ENCODE peak calls at places on chromosomes 16 and 17, in five cellular contexts. One of them, this sample, is unnamed.

GRCh38 chr17:81250286-81251090 is 11.4 kb downstream of the NDUFAF8 start:
- DNase-seq in kidney tubule cell: no peak
- DNase-seq in EL: no peak
- DNase-seq in fibroblast of pulmonary artery: no peak
- DNase-seq in H7: no peak
- DNase-seq in this sample: no peak

GRCh38 chr17:28053044-28053670 is 10.7 kb downstream of the NLK start:
- DNase-seq in fibroblast of pulmonary artery: no peak
- DNase-seq in EL: no peak
- DNase-seq in H7: no peak
- DNase-seq in kidney tubule cell: peak
- DNase-seq in this sample: no peak

GRCh38 chr16:53545433-53545832 is 42.4 kb upstream of the AKTIP start:
- DNase-seq in H7: no peak
- DNase-seq in fibroblast of pulmonary artery: no peak
- DNase-seq in kidney tubule cell: no peak
- DNase-seq in EL: no peak
- DNase-seq in this sample: no peak

GRCh38 chr16:17359778-17360177 is 111.0 kb downstream of the XYLT1 start:
- DNase-seq in kidney tubule cell: peak
- DNase-seq in EL: peak
- DNase-seq in fibroblast of pulmonary artery: no peak
- DNase-seq in H7: no peak
- DNase-seq in this sample: peak

GRCh38 chr17:37828313-37829124 is 83.7 kb upstream of the HNF1B start:
- DNase-seq in EL: peak
- DNase-seq in H7: no peak
- DNase-seq in kidney tubule cell: peak
- DNase-seq in fibroblast of pulmonary artery: peak
- DNase-seq in this sample: peak

GRCh38 chr16:50683689-50684374 is 2.7 kb upstream of the SNX20 start:
- DNase-seq in fibroblast of pulmonary artery: no peak
- DNase-seq in H7: no peak
- DNase-seq in EL: no peak
- DNase-seq in kidney tubule cell: no peak
- DNase-seq in this sample: no peak

GRCh38 chr17:34299918-34300600 is 14.5 kb downstream of the CCL11 start:
- DNase-seq in EL: peak
- DNase-seq in H7: no peak
- DNase-seq in fibroblast of pulmonary artery: peak
- DNase-seq in kidney tubule cell: peak
- DNase-seq in this sample: peak

GRCh38 chr16:85227262-85227923 is 115.1 kb upstream of the CIBAR2 start:
- DNase-seq in H7: no peak
- DNase-seq in EL: no peak
- DNase-seq in fibroblast of pulmonary artery: no peak
- DNase-seq in kidney tubule cell: peak
- DNase-seq in this sample: no peak

GRCh38 chr16:87880117-87880696 is 10.9 kb upstream of the SLC7A5 start:
- DNase-seq in H7: no peak
- DNase-seq in EL: no peak
- DNase-seq in fibroblast of pulmonary artery: no peak
- DNase-seq in kidney tubule cell: no peak
- DNase-seq in this sample: no peak